ENCODE peak calls at places on chromosomes 5 and 9, in ten cellular contexts. J is ovary; G is small intestine; Z is PC-3; B is psoas muscle; W is uterus; S is CD8-positive, alpha-beta memory T cell; K is sigmoid colon; F is tibial artery; P is CD4-positive, alpha-beta memory T cell. Y is an unnamed sample.

GRCh38 chr5:171849585-171850353 is 64.2 kb downstream of the SMIM23 start:
- DNase-seq in F (peak; percentile 51), S (no peak), G (no peak), K (no peak), Z (no peak), P (no peak), B (no peak), J (no peak), W (no peak), Y (no peak)

GRCh38 chr5:82018462-82018861 is 46.6 kb downstream of the ATG10 start:
- DNase-seq in F (no peak), S (no peak), B (no peak), K (no peak), P (no peak), Z (no peak), W (no peak), G (no peak), J (no peak), Y (no peak)

GRCh38 chr9:96027271-96028131 is 152.0 kb downstream of the ERCC6L2 start:
- DNase-seq in K (no peak), F (no peak), G (no peak), W (no peak), P (no peak), S (no peak), Z (no peak), J (peak; percentile 61), B (no peak), Y (no peak)

GRCh38 chr9:90821697-90822096 is 20.1 kb downstream of the SYK start:
- DNase-seq in Z (peak; percentile 49), S (no peak), J (no peak), F (no peak), B (no peak), K (no peak), G (no peak), P (no peak), W (no peak), Y (no peak)

GRCh38 chr5:40080191-40080590 is 599.5 kb upstream of the PTGER4 start:
- DNase-seq in F (no peak), J (no peak), Z (no peak), K (no peak), G (no peak), S (no peak), B (no peak), P (no peak), W (no peak), Y (no peak)

GRCh38 chr9:11471321-11471720 is 858.5 kb upstream of the PTPRD start:
- DNase-seq in B (no peak), Z (no peak), F (no peak), S (no peak), P (no peak), G (no peak), K (no peak), W (no peak), J (no peak), Y (no peak)

GRCh38 chr5:164224772-164225171 is 719.4 kb downstream of the MAT2B start:
- DNase-seq in J (no peak), G (no peak), W (no peak), B (no peak), F (no peak), P (no peak), S (no peak), Z (no peak), K (no peak), Y (no peak)

GRCh38 chr5:5155617-5156016 is 15.5 kb downstream of the ADAMTS16 start:
- DNase-seq in B (no peak), P (no peak), W (no peak), J (no peak), G (no peak), S (no peak), F (no peak), Z (no peak), K (no peak), Y (no peak)

DNA sequence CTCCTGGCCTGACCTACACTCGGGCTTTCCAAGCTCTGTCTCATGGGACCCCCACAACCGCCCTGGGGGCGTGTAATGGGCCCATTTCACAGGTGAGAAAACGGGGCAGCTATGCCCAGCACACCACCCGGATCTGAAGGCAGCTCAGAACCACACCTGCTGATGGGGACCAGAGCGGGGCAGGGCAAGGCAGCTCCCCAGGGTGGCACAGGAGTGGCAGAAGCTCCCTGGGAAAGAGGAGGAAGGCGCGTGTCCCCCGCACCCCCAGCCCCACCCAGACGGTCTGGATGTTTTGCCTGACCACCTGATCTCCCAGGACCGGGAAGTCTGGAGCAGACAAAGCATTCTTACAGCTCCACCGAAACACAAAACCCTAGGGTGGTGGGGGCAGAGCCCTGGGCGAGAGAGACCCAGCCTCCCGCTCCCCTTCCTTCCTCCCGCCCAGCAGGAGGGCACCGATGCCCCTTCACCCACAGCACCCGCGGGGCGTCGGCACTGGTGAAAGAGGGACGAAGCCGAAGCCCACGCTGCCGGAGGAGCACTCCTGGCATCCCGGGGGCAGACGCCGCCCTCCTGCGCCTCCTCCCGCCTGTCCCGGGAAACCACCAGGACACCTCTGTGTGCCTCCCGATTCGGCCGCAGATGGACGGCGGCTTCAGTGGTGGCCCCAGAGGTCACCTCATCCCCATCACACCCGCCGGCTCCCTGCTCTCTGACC is 14.5 kb downstream of the NOTCH1 start:
- DNase-seq in B (no peak), K (no peak), S (no peak), F (no peak), P (no peak), J (no peak), W (no peak), G (no peak), Z (no peak), Y (no peak)
- H3K4me1 ChIP-seq in B (peaks cover 43% of the 10 kb centered on the region), K (peaks cover 92% of the 10 kb centered on the region), S (peaks cover 68% of the 10 kb centered on the region), F (peaks cover 81% of the 10 kb centered on the region), P (peaks cover 74% of the 10 kb centered on the region), J (no peaks in the 10 kb centered on the region), W (peaks cover 38% of the 10 kb centered on the region), G (peaks cover 14% of the 10 kb centered on the region), Z (no peaks in the 10 kb centered on the region), Y (peaks cover 36% of the 10 kb centered on the region)

DNA sequence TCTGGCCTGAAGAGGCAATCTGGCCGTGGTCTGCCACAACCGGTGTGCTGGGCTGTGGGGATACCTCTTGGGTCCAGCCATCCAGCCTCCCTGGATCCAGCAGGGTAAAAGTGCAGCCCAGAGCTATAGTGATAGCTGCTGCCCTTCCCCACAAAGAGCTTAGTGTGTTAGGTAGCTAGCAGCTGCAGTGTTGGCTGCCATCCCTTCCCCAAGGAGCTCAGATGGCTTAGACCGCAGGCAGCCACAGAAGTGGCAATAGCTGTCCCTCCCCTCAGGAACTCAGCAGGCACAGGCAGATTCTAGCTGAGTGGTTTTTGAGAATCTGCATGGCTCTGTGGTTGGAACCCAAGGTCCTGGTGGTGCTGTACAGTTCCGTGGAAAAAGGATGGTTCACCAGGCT is 40.1 kb downstream of the GIN1 start:
- DNase-seq in G (no peak), J (no peak), Z (no peak), K (no peak), S (no peak), B (no peak), P (no peak), W (no peak), F (no peak), Y (no peak)
- H3K9me3 ChIP-seq in G (peaks cover 5% of the 10 kb centered on the region), J (peaks cover 9% of the 10 kb centered on the region), Z (peaks cover 4% of the 10 kb centered on the region), K (peaks cover 31% of the 10 kb centered on the region), S (peaks cover 28% of the 10 kb centered on the region), B (peaks cover 85% of the 10 kb centered on the region), P (no peaks in the 10 kb centered on the region), W (no peaks in the 10 kb centered on the region), F (peaks cover 6% of the 10 kb centered on the region), Y (peaks cover 18% of the 10 kb centered on the region)

GRCh38 chr9:111662851-111663823 is 1.7 kb downstream of the GNG10 start:
- DNase-seq in K (no peak), W (no peak), J (no peak), G (peak; percentile 13), B (no peak), S (no peak), P (peak; percentile 45), Z (no peak), F (no peak), Y (no peak)
- H3K4me3 ChIP-seq in K (no peak overlapping the region), W (no peak overlapping the region), J (peak overlapping the region; percentile 91), G (no peak overlapping the region), B (peak overlapping the region; percentile 83), S (peak overlapping the region; percentile 82), P (peak overlapping the region; percentile 76), Z (peak overlapping the region; percentile 83), F (no peak overlapping the region), Y (no peak overlapping the region)

GRCh38 chr9:95018099-95018927 is 291.8 kb downstream of the AOPEP start:
- DNase-seq in G (no peak), S (no peak), F (no peak), B (peak; percentile 72), K (peak; percentile 72), W (no peak), Z (peak; percentile 89), J (no peak), P (no peak), Y (no peak)

GRCh38 chr9:95015569-95015968 is 289.1 kb downstream of the AOPEP start:
- DNase-seq in K (no peak), P (no peak), J (no peak), S (no peak), W (no peak), F (no peak), Z (no peak), B (no peak), G (no peak), Y (no peak)

GRCh38 chr9:95017661-95018060 is 291.2 kb downstream of the AOPEP start:
- DNase-seq in Z (peak; percentile 32), W (no peak), J (no peak), P (no peak), K (no peak), G (no peak), B (no peak), F (no peak), S (no peak), Y (no peak)

GRCh38 chr9:95014917-95015316 is 288.4 kb downstream of the AOPEP start:
- DNase-seq in Z (no peak), G (no peak), B (no peak), P (no peak), S (no peak), F (no peak), K (no peak), W (no peak), J (no peak), Y (no peak)

DNA sequence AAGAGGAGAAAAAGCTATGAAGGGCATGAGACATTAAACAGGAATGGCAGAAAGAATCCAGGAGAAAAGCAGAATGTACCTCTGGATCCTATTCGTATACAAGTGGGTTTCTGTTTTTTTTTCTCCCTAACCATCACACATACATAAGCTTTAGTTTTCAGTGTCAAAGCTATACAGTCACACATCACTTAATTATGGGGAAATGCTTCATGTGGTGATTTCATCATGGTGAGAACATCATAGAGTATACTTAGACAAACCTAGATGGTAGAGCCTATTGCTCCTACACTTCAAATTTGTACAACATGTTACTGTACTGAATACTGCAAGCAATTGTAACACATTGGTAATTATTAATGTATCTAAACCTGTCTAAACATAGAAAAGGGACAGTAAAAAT is 290.6 kb downstream of the AOPEP start:
- DNase-seq in K (no peak), B (no peak), J (no peak), S (no peak), P (no peak), Z (no peak), W (no peak), G (no peak), F (no peak), Y (no peak)
- H3K4me1 ChIP-seq in K (peaks cover 100% of the 10 kb centered on the region), B (peaks cover 96% of the 10 kb centered on the region), J (peaks cover 26% of the 10 kb centered on the region), S (no peaks in the 10 kb centered on the region), P (no peaks in the 10 kb centered on the region), Z (peaks cover 28% of the 10 kb centered on the region), W (peaks cover 10% of the 10 kb centered on the region), G (no peaks in the 10 kb centered on the region), F (peaks cover 100% of the 10 kb centered on the region), Y (no peaks in the 10 kb centered on the region)

GRCh38 chr5:141388661-141389060 is 1.2 kb downstream of the PCDHGB4 start:
- DNase-seq in G (no peak), J (no peak), P (no peak), S (no peak), Z (no peak), F (no peak), W (no peak), B (no peak), K (no peak), Y (no peak)
- H3K9me3 ChIP-seq in G (peaks cover 8% of the 10 kb centered on the region), J (peaks cover 57% of the 10 kb centered on the region), P (no peaks in the 10 kb centered on the region), S (no peaks in the 10 kb centered on the region), Z (peaks cover 6% of the 10 kb centered on the region), F (peaks cover 35% of the 10 kb centered on the region), W (no peaks in the 10 kb centered on the region), B (no peaks in the 10 kb centered on the region), K (peaks cover 83% of the 10 kb centered on the region), Y (peaks cover 10% of the 10 kb centered on the region)